ENCODE peak calls at places on chromosomes 3 and 15, in eight cellular contexts. I is stomach, O is ovary, C is OCI-LY7, Z is body of pancreas, R is heart left ventricle, L is tibial artery, P is uterus. Y is an unnamed sample.

GRCh38 chr3:53091011-53091410 is 39.2 kb downstream of the RFT1 start:
- DNase-seq in O (no peak), C (no peak), R (no peak), I (no peak), L (no peak), Z (no peak), P (no peak), Y (no peak)

GRCh38 chr3:197456271-197457091 is 99.3 kb downstream of the BDH1 start:
- DNase-seq in C (no peak), Z (peak; percentile 79), O (peak; percentile 92), I (peak; percentile 86), L (peak; percentile 81), R (peak; percentile 86), P (peak; percentile 81), Y (peak; percentile 59)

GRCh38 chr15:88623061-88623460 is 1.9 kb downstream of the AEN start:
- DNase-seq in P (no peak), O (no peak), I (no peak), L (no peak), Z (no peak), R (no peak), C (no peak), Y (peak; percentile 45)

GRCh38 chr3:169552533-169552932 is 111.0 kb downstream of the MECOM start:
- DNase-seq in Z (no peak), C (no peak), O (no peak), L (no peak), P (no peak), I (no peak), R (no peak), Y (no peak)

GRCh38 chr3:38916706-38917105 is 100.7 kb upstream of the SCN10A start:
- DNase-seq in R (no peak), P (no peak), Z (no peak), O (no peak), L (no peak), I (no peak), C (no peak), Y (peak; percentile 1)

GRCh38 chr15:75809986-75810750 is 33.1 kb upstream of the UBE2Q2 start:
- DNase-seq in I (peak; percentile 34), L (no peak), O (no peak), R (no peak), Z (peak; percentile 26), P (no peak), C (peak; percentile 19), Y (no peak)

GRCh38 chr3:107220538-107220937 is 156.7 kb upstream of the CCDC54 start:
- DNase-seq in R (no peak), C (no peak), P (no peak), L (no peak), Z (no peak), O (no peak), I (no peak), Y (no peak)

GRCh38 chr15:59376735-59377134 is 4.1 kb upstream of the MYO1E start:
- DNase-seq in R (no peak), Z (no peak), L (no peak), C (peak; percentile 65), P (no peak), I (no peak), O (no peak), Y (no peak)

GRCh38 chr15:85109333-85109732 is 127.7 kb downstream of the PDE8A start:
- DNase-seq in C (no peak), P (no peak), R (no peak), I (no peak), Z (no peak), L (no peak), O (no peak), Y (no peak)

GRCh38 chr3:184551614-184552256 is 9.8 kb upstream of the EPHB3 start:
- DNase-seq in L (no peak), C (no peak), R (no peak), O (no peak), Z (no peak), P (no peak), I (no peak), Y (no peak)

GRCh38 chr15:65787260-65787659 is 4.8 kb downstream of the DENND4A start:
- DNase-seq in C (no peak), Z (no peak), L (no peak), I (no peak), P (no peak), R (no peak), O (no peak), Y (no peak)

GRCh38 chr3:58642846-58643245 is 23.7 kb downstream of the FAM3D start:
- DNase-seq in I (no peak), R (no peak), L (no peak), O (no peak), C (no peak), P (no peak), Z (no peak), Y (no peak)

GRCh38 chr3:7546219-7546618 is 685.3 kb downstream of the GRM7 start:
- DNase-seq in Z (no peak), P (no peak), C (no peak), R (no peak), O (no peak), L (no peak), I (peak; percentile 31), Y (no peak)

GRCh38 chr3:94110854-94111253 is 48.0 kb downstream of the NSUN3 start:
- DNase-seq in C (no peak), P (no peak), Z (no peak), R (no peak), O (no peak), L (no peak), I (no peak), Y (no peak)

GRCh38 chr3:94117729-94118128 is 54.9 kb downstream of the NSUN3 start:
- DNase-seq in I (no peak), L (no peak), R (no peak), P (no peak), Z (no peak), O (no peak), C (no peak), Y (no peak)

GRCh38 chr3:94114667-94115066 is 51.8 kb downstream of the NSUN3 start:
- DNase-seq in O (no peak), I (no peak), L (no peak), C (no peak), R (no peak), Z (no peak), P (no peak), Y (no peak)

GRCh38 chr3:94118390-94118789 is 55.5 kb downstream of the NSUN3 start:
- DNase-seq in O (no peak), R (no peak), I (no peak), C (no peak), Z (no peak), L (no peak), P (no peak), Y (no peak)

GRCh38 chr3:94115482-94115881 is 52.6 kb downstream of the NSUN3 start:
- DNase-seq in O (no peak), L (no peak), P (no peak), R (no peak), Z (no peak), C (peak; percentile 3), I (no peak), Y (no peak)
- TF ChIP-seq CTCF in O (no peak), L (peak; percentile 11), P (peak; percentile 8), R (peak; percentile 10), Z (peak; percentile 10), C (peak; percentile 64), I (no peak), Y (peak; percentile 50)

DNA sequence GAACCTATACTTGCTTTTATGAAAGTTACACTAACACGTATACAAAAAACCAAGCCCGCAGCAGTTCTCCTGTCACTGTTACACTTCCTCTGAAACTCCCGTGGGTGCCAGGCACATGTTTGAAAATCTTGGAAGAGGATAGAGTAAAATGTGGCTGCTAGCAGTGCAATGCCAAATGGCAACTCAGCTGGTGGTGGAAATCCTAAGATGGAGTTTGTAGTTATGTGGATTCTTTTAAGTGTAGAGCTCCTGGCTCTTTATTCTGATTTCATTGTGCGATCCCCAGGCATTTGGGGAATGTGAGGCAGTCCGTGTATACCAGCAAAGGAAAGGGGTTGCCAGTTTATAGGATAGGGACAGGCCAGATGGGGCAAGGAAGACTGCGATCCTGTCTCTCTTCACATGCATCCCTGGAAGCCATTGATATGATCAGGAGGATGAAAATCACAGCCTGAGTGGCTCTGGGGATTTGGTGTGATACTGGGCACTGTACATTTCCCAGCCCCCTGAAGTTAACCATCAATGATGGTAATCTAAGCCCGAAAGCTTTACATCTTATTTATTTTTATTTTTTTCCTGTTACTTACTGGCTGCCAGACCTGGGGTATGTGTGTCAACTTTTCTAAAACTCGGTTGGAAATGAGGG is 1.1 kb downstream of the STAC start:
- DNase-seq in R (no peak), I (no peak), C (no peak), P (no peak), O (no peak), Z (no peak), L (no peak), Y (no peak)
- H3K4me3 ChIP-seq in R (peak overlapping the region; percentile 56), I (no peak overlapping the region), C (no peak overlapping the region), P (peak overlapping the region; percentile 54), O (peak overlapping the region; percentile 51), Z (no peak overlapping the region), L (peak overlapping the region; percentile 76), Y (peak overlapping the region; percentile 94)

GRCh38 chr3:100720423-100720822 is 11.1 kb downstream of the TFG start:
- DNase-seq in L (no peak), C (no peak), O (no peak), Z (no peak), P (no peak), I (no peak), R (no peak), Y (no peak)

GRCh38 chr3:100717063-100717462 is 7.8 kb downstream of the TFG start:
- DNase-seq in C (no peak), L (no peak), I (no peak), P (no peak), R (no peak), Z (no peak), O (no peak), Y (no peak)

GRCh38 chr3:100715176-100715575 is 5.9 kb downstream of the TFG start:
- DNase-seq in P (no peak), C (no peak), O (no peak), L (no peak), I (no peak), R (no peak), Z (no peak), Y (no peak)

DNA sequence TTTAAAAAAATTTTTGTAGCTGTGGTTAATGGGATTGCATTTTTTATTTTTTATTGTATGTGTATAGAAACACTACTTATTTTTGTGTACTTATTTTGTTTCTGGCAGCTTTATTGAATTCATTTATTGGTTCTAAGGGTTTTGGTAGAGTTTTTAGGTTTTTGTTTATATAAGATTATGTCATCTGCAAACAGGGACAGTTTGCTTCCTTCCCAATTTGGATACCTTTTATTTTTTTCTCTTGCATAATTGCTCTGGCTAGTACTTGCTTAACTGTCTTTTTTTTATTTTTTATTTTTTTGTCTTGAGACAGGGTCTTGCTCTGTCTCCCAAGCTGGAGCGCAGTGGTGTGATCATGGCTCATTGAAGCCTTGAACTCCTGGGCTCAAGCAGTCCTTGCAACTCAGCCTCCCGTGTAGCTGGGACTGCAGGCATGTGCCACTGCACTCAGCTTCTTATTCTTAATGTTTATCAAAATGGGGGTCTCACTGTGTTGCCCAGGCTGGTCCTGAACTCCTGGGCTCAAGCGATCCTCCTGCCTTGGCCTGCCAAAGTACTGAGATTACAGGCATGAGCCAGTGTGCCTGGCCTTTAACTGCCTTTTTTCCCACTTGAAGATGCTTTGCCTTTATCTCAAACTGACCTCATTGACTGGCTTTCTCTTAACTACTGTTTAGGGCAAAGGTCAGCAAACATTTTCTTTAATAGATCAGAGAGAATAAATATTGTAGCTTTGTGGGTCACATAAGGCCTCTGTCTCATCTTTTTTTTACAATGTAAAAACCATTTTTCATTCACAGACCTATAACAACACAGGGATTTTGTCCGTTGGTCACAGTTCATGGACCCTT is 8.6 kb downstream of the TFG start:
- DNase-seq in Z (no peak), C (no peak), O (no peak), R (no peak), P (no peak), I (no peak), L (no peak), Y (no peak)
- H3K36me3 ChIP-seq in Z (peaks cover 9% of the 10 kb centered on the region), C (peaks cover 99% of the 10 kb centered on the region), O (no peaks in the 10 kb centered on the region), R (peaks cover 70% of the 10 kb centered on the region), P (no peaks in the 10 kb centered on the region), I (peaks cover 70% of the 10 kb centered on the region), L (peaks cover 45% of the 10 kb centered on the region), Y (peaks cover 7% of the 10 kb centered on the region)

GRCh38 chr3:113535898-113536297 is 3.5 kb downstream of the SIDT1 start:
- DNase-seq in L (no peak), C (no peak), Z (no peak), O (no peak), P (no peak), I (no peak), R (no peak), Y (no peak)
- TF ChIP-seq CTCF in L (no peak), C (peak; percentile 58), Z (no peak), O (no peak), P (no peak), I (no peak), R (no peak), Y (peak; percentile 19)